ENCODE peak calls at places on chromosomes 7 and 10, in five cellular contexts. G is body of pancreas; O is heart left ventricle; U is thoracic aorta; V is CD8-positive, alpha-beta T cell. H is an unnamed sample. For H3K4me1 and H3K36me3, the result is how much of the 10 kb centered on the place peaks cover.

GRCh38 chr7:156654511-156655231 is 14.1 kb downstream of the RNF32 start:
- DNase-seq in G (no peak), U (no peak), O (no peak), V (no peak), H (no peak)

GRCh38 chr7:46695045-46695708 is 774.1 kb upstream of the IGFBP3 start:
- DNase-seq in O (no peak), V (no peak), U (no peak), G (peak), H (no peak)

GRCh38 chr7:76514926-76515325 is 4.6 kb downstream of the UPK3B start:
- DNase-seq in G (no peak), O (peak), V (no peak), U (no peak), H (peak)

GRCh38 chr10:387949-388660 is 252.8 kb downstream of the ZMYND11 start:
- DNase-seq in U (no peak), O (no peak), V (no peak), G (peak), H (peak)

GRCh38 chr10:73931767-73932624 is 21.1 kb downstream of the PLAU start:
- DNase-seq in G (peak), O (no peak), V (peak), U (no peak), H (no peak)

GRCh38 chr7:158320328-158320727 is 267.3 kb downstream of the PTPRN2 start:
- DNase-seq in O (no peak), U (no peak), G (no peak), V (no peak), H (no peak)

GRCh38 chr7:105924950-105925349 is 38.1 kb upstream of the CDHR3 start:
- DNase-seq in U (no peak), V (peak), G (no peak), O (no peak), H (no peak)

GRCh38 chr7:124784879-124785818 is 19.6 kb upstream of the GPR37 start:
- DNase-seq in O (peak), V (no peak), U (no peak), G (peak), H (peak)

GRCh38 chr7:65820287-65820950 is 52.5 kb upstream of the VKORC1L1 start:
- DNase-seq in V (no peak), O (no peak), G (no peak), U (no peak), H (no peak)

GRCh38 chr10:30046476-30046875 is 12.9 kb downstream of the JCAD start:
- DNase-seq in O (no peak), G (no peak), U (no peak), V (no peak), H (no peak)

GRCh38 chr7:51352174-51353145 is 35.9 kb upstream of the COBL start:
- DNase-seq in O (no peak), U (no peak), G (no peak), V (no peak), H (no peak)

GRCh38 chr7:630539-630938 is 96.0 kb upstream of the DNAAF5 start:
- DNase-seq in U (no peak), G (no peak), O (no peak), V (no peak), H (no peak)

GRCh38 chr7:33534830-33535229 is 370.5 kb upstream of the BMPER start:
- DNase-seq in O (no peak), G (no peak), V (no peak), U (no peak), H (no peak)

GRCh38 chr7:149282331-149282655 is 20.3 kb downstream of the ZNF783 start:
- DNase-seq in U (no peak), G (no peak), O (no peak), V (no peak), H (no peak)

GRCh38 chr10:132158122-132158741 is 28.5 kb upstream of the DPYSL4 start:
- DNase-seq in V (no peak), G (no peak), U (no peak), O (no peak), H (no peak)

GRCh38 chr7:43454936-43455518 is 127.9 kb upstream of the STK17A start:
- DNase-seq in O (no peak), V (no peak), U (no peak), G (no peak), H (no peak)

GRCh38 chr10:93680414-93681047 is 21.9 kb downstream of the FRA10AC1 start:
- DNase-seq in V (no peak), O (no peak), U (no peak), G (no peak), H (peak)

GRCh38 chr7:927031-927671 is 27.3 kb downstream of the ADAP1 start:
- DNase-seq in V (peak), O (peak), G (peak), U (no peak), H (no peak)

GRCh38 chr10:78199019-78199418 is 165.4 kb downstream of the RPS24 start:
- DNase-seq in O (no peak), V (no peak), G (no peak), U (no peak), H (no peak)

GRCh38 chr7:127250312-127251047 is 2.3 kb downstream of the GRM8 start:
- DNase-seq in U (no peak), G (no peak), V (no peak), O (no peak), H (no peak)

GRCh38 chr10:77165445-77166316 is 471.9 kb downstream of the KCNMA1 start:
- DNase-seq in G (peak), V (peak), O (peak), U (no peak), H (peak)

GRCh38 chr10:59335497-59335896 is 26.9 kb downstream of the FAM13C start:
- DNase-seq in G (no peak), V (no peak), O (no peak), U (no peak), H (no peak)

GRCh38 chr10:59333731-59334130 is 28.6 kb downstream of the FAM13C start:
- DNase-seq in G (no peak), V (no peak), U (no peak), O (no peak), H (no peak)

GRCh38 chr10:59340279-59340678 is 22.1 kb downstream of the FAM13C start:
- DNase-seq in V (no peak), G (no peak), O (no peak), U (no peak), H (no peak)

GRCh38 chr10:59337254-59337653 is 25.1 kb downstream of the FAM13C start:
- DNase-seq in O (peak), G (peak), V (no peak), U (peak), H (peak)

GRCh38 chr10:59336632-59337031 is 25.7 kb downstream of the FAM13C start:
- DNase-seq in O (no peak), V (no peak), U (no peak), G (no peak), H (no peak)
- H3K4me1 ChIP-seq in O (under half), V (under half), U (under half), G (under half), H (under half)

GRCh38 chr10:101611096-101611495 is 23.0 kb downstream of the DPCD start:
- DNase-seq in G (no peak), O (no peak), U (no peak), V (no peak), H (no peak)

GRCh38 chr10:101611506-101611905 is 23.4 kb downstream of the DPCD start:
- DNase-seq in O (no peak), U (no peak), V (no peak), G (no peak), H (no peak)

GRCh38 chr10:101613646-101614045 is 25.5 kb downstream of the DPCD start:
- DNase-seq in V (no peak), G (no peak), O (no peak), U (no peak), H (no peak)

GRCh38 chr10:101612872-101613271 is 24.8 kb downstream of the DPCD start:
- DNase-seq in G (no peak), U (no peak), O (no peak), V (no peak), H (no peak)

GRCh38 chr10:101612086-101612485 is 24.0 kb downstream of the DPCD start:
- DNase-seq in U (no peak), O (no peak), V (no peak), G (no peak), H (no peak)
- H3K36me3 ChIP-seq in U (under half), O (under half), V (under half), G (under half), H (under half)

GRCh38 chr10:21516270-21517131 is 9.0 kb downstream of the SKIDA1 start:
- DNase-seq in V (peak), O (peak), U (no peak), G (peak), H (peak)

GRCh38 chr10:21515581-21516269 is 9.8 kb downstream of the SKIDA1 start:
- DNase-seq in O (no peak), G (no peak), V (no peak), U (no peak), H (no peak)

GRCh38 chr10:21513035-21513434 is 12.4 kb downstream of the SKIDA1 start:
- DNase-seq in G (no peak), V (no peak), O (no peak), U (no peak), H (no peak)

GRCh38 chr10:21514808-21515580 is 10.5 kb downstream of the SKIDA1 start:
- DNase-seq in V (no peak), O (no peak), U (no peak), G (no peak), H (no peak)

DNA sequence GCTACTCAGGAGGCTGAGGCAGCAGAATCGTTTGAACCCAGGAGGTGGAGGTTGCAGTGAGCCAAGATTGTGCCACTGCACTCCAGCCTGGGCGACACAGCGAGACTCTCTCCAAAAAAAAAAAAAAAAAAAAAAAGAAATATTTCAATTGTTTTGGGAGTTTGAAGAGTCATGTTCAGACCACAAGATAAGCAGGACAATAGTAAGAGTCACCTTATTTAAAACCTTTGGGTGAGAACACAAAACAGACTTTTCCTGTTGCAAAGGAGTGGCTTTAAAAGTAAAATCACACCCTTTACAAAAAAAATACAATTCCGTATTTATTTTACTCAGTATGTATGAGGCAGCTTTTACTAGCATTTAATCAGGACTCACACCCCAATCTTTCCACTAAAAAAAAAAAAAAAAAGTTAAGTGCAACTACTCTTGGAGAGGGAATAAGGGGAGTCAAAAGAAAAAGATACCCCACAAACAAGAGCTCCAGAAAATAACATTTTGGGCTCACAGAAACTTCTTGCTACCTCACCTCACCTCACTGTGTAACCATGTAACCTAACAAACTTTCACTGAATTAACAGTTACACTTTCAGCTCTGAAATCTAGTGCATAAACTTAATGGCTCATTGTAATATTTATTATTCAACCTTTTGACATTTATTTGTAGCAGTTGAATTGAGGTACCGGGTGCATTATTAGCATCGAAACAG is 11.2 kb downstream of the SKIDA1 start:
- DNase-seq in O (no peak), U (no peak), V (no peak), G (no peak), H (no peak)
- H3K4me3 ChIP-seq in O (peak), U (no peak), V (no peak), G (no peak), H (no peak)

DNA sequence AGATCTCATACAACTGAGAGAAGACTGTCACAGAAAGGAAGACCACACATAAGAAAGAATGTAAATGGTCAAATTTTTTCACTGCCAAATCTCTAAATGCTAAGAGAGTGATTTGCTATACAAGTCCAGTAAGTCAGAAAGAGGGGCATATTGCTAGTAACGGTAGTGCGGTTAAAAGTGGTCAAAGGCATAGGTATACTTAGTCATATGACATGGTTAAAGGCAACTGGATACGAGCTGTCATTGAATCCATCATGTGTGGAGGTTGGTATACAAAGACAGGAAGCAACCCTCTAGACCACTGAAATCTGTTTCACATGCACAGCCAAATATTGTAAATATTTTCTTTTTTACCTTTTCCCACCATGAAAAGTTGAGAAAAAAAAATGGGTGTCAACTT is 4.8 kb downstream of the INHBA start:
- DNase-seq in V (no peak), G (no peak), O (no peak), U (no peak), H (no peak)
- H3K4me1 ChIP-seq in V (under half), G (under half), O (under half), U (under half), H (under half)

GRCh38 chr10:67969875-67970274 is 85.4 kb downstream of the SIRT1 start:
- DNase-seq in G (no peak), V (no peak), O (no peak), U (no peak), H (no peak)

GRCh38 chr10:67977246-67977645 is 92.8 kb downstream of the SIRT1 start:
- DNase-seq in G (no peak), O (no peak), V (no peak), U (no peak), H (no peak)

GRCh38 chr10:67976292-67977245 is 92.1 kb downstream of the SIRT1 start:
- DNase-seq in G (peak), U (no peak), O (peak), V (no peak), H (peak)

GRCh38 chr10:67965456-67965855 is 81.0 kb downstream of the SIRT1 start:
- DNase-seq in V (no peak), G (no peak), O (no peak), U (no peak), H (no peak)

GRCh38 chr10:67971311-67971710 is 86.9 kb downstream of the SIRT1 start:
- DNase-seq in G (no peak), U (no peak), O (no peak), V (no peak), H (no peak)
- H3K36me3 ChIP-seq in G (under half), U (under half), O (under half), V (under half), H (under half)

DNA sequence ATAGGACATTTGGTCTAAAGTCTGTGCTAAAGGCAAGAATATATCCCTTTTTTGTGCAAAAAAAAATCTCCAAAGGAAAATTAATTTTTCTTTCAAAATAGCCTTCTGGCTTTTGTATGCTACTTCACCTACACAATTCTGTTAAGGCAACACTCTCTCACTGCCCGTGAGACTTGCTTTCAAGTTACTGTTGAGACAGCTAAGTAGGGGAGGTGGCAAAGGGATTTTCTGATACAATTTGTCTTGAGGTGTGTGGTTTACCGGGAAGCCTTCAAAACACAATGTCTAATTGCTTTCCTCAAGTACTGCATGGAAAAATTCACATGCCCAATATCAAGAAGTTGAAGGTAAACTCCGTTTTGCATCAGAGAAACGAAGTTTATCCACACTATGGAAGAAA is 50.8 kb upstream of the RSU1 start:
- DNase-seq in U (no peak), G (no peak), O (no peak), V (no peak), H (no peak)
- H3K4me3 ChIP-seq in U (no peak), G (no peak), O (no peak), V (no peak), H (no peak)

DNA sequence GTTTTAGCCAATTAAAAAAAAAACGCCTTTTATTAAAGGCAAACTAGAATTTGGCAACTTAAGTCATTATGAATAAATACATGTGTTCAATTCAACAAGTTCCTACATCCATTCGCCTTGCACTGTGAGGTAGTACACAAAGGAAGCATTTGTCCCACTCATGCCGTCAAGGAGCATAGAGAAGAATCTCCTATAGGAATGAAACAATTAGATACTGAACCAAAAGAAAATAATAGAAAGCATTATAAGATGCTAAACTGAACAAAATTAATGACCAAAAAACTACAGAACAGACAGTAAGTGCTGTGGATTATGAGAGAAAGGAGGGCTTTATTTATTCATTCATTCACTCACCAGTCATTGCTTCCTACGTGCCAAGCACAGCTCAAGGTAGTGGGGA is 42.2 kb downstream of the SNX13 start:
- DNase-seq in O (no peak), U (no peak), V (no peak), G (no peak), H (no peak)
- H3K4me1 ChIP-seq in O (under half), U (under half), V (under half), G (under half), H (under half)

GRCh38 chr7:71828361-71828760 is 583.8 kb downstream of the CALN1 start:
- DNase-seq in U (no peak), V (no peak), O (no peak), G (no peak), H (no peak)
- H3K36me3 ChIP-seq in U (under half), V (under half), O (under half), G (under half), H (under half)

DNA sequence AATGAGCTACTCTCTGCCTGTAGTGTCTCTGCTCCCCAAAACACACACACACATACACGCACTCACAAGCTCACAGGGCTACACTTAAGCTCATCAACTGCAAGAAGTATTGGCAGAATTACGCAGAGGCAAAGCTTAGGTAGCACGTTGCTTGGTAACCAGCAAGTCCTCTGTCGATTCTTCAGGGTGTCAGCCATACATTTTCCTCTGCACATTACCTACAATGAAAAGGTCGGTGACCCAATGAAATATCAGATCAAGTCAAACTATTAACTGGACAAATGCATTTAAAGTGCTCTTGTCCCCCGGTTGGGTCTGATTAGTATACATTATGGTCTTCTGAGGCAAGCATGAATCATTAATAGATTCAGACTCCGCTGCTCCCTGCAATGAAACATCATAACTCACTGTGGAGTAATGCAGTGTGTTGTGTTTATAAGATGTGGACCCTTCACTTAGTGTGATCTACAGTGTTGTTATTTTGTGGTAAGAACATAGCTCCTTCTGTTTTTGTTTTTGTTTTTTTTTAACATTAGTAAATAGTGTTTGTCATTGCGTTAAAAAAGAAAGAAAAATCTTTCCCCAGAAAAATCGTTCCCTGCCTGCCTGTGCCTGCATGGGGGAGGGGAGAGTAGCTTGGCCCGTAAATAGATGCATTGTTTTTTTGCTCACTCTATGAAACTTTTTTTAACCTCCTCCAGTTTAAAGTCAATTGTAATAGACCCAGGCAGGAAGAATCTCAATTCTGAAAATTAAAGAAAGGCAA is 325.5 kb downstream of the SFMBT2 start:
- DNase-seq in G (no peak), U (no peak), V (no peak), O (no peak), H (no peak)
- H3K4me3 ChIP-seq in G (no peak), U (no peak), V (no peak), O (no peak), H (no peak)

H was measured in adrenal gland.